ENCODE peak calls at places on chromosomes 13 and 19, in five cellular contexts. One of them, this sample, is unnamed.

GRCh38 chr13:34747507-34747906 is 194.6 kb upstream of the NBEA start:
- DNase-seq in mesothelial cell of epicardium: no peak
- DNase-seq in OCI-LY7: no peak
- DNase-seq in fibroblast of villous mesenchyme: no peak
- DNase-seq in T-cell: no peak
- DNase-seq in this sample: no peak

GRCh38 chr13:24670174-24670573 is 10.0 kb upstream of the ATP12A start:
- DNase-seq in fibroblast of villous mesenchyme: no peak
- DNase-seq in OCI-LY7: no peak
- DNase-seq in T-cell: no peak
- DNase-seq in mesothelial cell of epicardium: no peak
- DNase-seq in this sample: no peak

GRCh38 chr19:6412111-6412999 is 12.3 kb downstream of the KHSRP start:
- DNase-seq in fibroblast of villous mesenchyme: no peak
- DNase-seq in mesothelial cell of epicardium: no peak
- DNase-seq in OCI-LY7: peak
- DNase-seq in T-cell: peak
- DNase-seq in this sample: peak

GRCh38 chr13:84961023-84961422 is 838.2 kb downstream of the SLITRK6 start:
- DNase-seq in fibroblast of villous mesenchyme: no peak
- DNase-seq in OCI-LY7: no peak
- DNase-seq in mesothelial cell of epicardium: no peak
- DNase-seq in T-cell: no peak
- DNase-seq in this sample: no peak

GRCh38 chr13:30869491-30869890 is 36.6 kb upstream of the MEDAG start:
- DNase-seq in OCI-LY7: no peak
- DNase-seq in T-cell: no peak
- DNase-seq in fibroblast of villous mesenchyme: peak
- DNase-seq in mesothelial cell of epicardium: no peak
- DNase-seq in this sample: no peak

GRCh38 chr19:4369888-4370260 is 26.5 kb downstream of the MPND start:
- DNase-seq in mesothelial cell of epicardium: no peak
- DNase-seq in T-cell: peak
- DNase-seq in fibroblast of villous mesenchyme: peak
- DNase-seq in OCI-LY7: peak
- DNase-seq in this sample: peak

GRCh38 chr13:35531551-35531950 is 55.1 kb upstream of the MAB21L1 start:
- DNase-seq in OCI-LY7: no peak
- DNase-seq in mesothelial cell of epicardium: no peak
- DNase-seq in T-cell: no peak
- DNase-seq in fibroblast of villous mesenchyme: no peak
- DNase-seq in this sample: no peak

GRCh38 chr13:59121507-59121906 is 1042.2 kb downstream of the DIAPH3 start:
- DNase-seq in fibroblast of villous mesenchyme: no peak
- DNase-seq in mesothelial cell of epicardium: no peak
- DNase-seq in OCI-LY7: no peak
- DNase-seq in T-cell: no peak
- DNase-seq in this sample: no peak

GRCh38 chr19:34308381-34309367 is 54.3 kb downstream of the GARRE1 start:
- DNase-seq in OCI-LY7: peak
- DNase-seq in fibroblast of villous mesenchyme: peak
- DNase-seq in mesothelial cell of epicardium: no peak
- DNase-seq in T-cell: peak
- DNase-seq in this sample: peak

GRCh38 chr13:110382229-110382628 is 75.1 kb downstream of the COL4A2 start:
- DNase-seq in fibroblast of villous mesenchyme: peak
- DNase-seq in mesothelial cell of epicardium: no peak
- DNase-seq in OCI-LY7: no peak
- DNase-seq in T-cell: no peak
- DNase-seq in this sample: no peak

GRCh38 chr13:80235131-80235530 is 105.8 kb downstream of the SPRY2 start:
- DNase-seq in mesothelial cell of epicardium: no peak
- DNase-seq in T-cell: no peak
- DNase-seq in fibroblast of villous mesenchyme: peak
- DNase-seq in OCI-LY7: no peak
- DNase-seq in this sample: no peak

GRCh38 chr13:77678691-77679090 is 18.8 kb upstream of the SLAIN1 start:
- DNase-seq in OCI-LY7: no peak
- DNase-seq in T-cell: no peak
- DNase-seq in mesothelial cell of epicardium: no peak
- DNase-seq in fibroblast of villous mesenchyme: no peak
- DNase-seq in this sample: no peak

GRCh38 chr13:42815686-42816085 is 34.3 kb downstream of the FAM216B start:
- DNase-seq in mesothelial cell of epicardium: no peak
- DNase-seq in fibroblast of villous mesenchyme: no peak
- DNase-seq in OCI-LY7: no peak
- DNase-seq in T-cell: no peak
- DNase-seq in this sample: no peak

GRCh38 chr13:103515410-103515809 is 449.2 kb upstream of the SLC10A2 start:
- DNase-seq in OCI-LY7: no peak
- DNase-seq in T-cell: no peak
- DNase-seq in fibroblast of villous mesenchyme: no peak
- DNase-seq in mesothelial cell of epicardium: no peak
- DNase-seq in this sample: no peak

GRCh38 chr13:112968380-112968909 is 569 bp upstream of the MCF2L start:
- DNase-seq in fibroblast of villous mesenchyme: no peak
- DNase-seq in mesothelial cell of epicardium: no peak
- DNase-seq in T-cell: peak
- DNase-seq in OCI-LY7: peak
- DNase-seq in this sample: no peak

GRCh38 chr19:16584825-16585801 is 12.9 kb upstream of the SLC35E1 start:
- DNase-seq in OCI-LY7: peak
- DNase-seq in mesothelial cell of epicardium: no peak
- DNase-seq in fibroblast of villous mesenchyme: no peak
- DNase-seq in T-cell: no peak
- DNase-seq in this sample: no peak